ENCODE peak calls at places on chromosomes 3 and 15, in four cellular contexts. I is Calu3, A is RWPE1, F is tibial artery. K is an unnamed sample.
A peak's percentile ranks its signal among the peaks of the same experiment; 100 is the strongest.

GRCh38 chr3:37197810-37198371 is 23.5 kb upstream of the LRRFIP2 start:
- DNase-seq in I (no peak), A (peak; percentile 50), F (no peak), K (no peak)

GRCh38 chr3:54960736-54961135 is 32.9 kb upstream of the LRTM1 start:
- DNase-seq in I (no peak), A (no peak), F (no peak), K (no peak)

GRCh38 chr3:102179321-102180290 is 255.2 kb upstream of the ZPLD1 start:
- DNase-seq in I (no peak), A (no peak), F (no peak), K (no peak)

GRCh38 chr15:91967935-91968605 is 114.6 kb downstream of the SLCO3A1 start:
- DNase-seq in I (no peak), A (no peak), F (no peak), K (no peak)

GRCh38 chr3:32592696-32593353 is 22.2 kb upstream of the DYNC1LI1 start:
- DNase-seq in I (no peak), A (no peak), F (no peak), K (no peak)

GRCh38 chr15:47523669-47524068 is 193.6 kb upstream of the SEMA6D start:
- DNase-seq in I (no peak), A (no peak), F (no peak), K (no peak)

GRCh38 chr3:96000963-96001362 is 813.4 kb upstream of the EPHA6 start:
- DNase-seq in I (peak; percentile 60), A (no peak), F (no peak), K (no peak)

GRCh38 chr3:78969483-78969882 is 798.3 kb downstream of the ROBO1 start:
- DNase-seq in I (no peak), A (no peak), F (no peak), K (no peak)

GRCh38 chr3:153785901-153786300 is 335.3 kb upstream of the ARHGEF26 start:
- DNase-seq in I (no peak), A (no peak), F (no peak), K (no peak)
- TF ChIP-seq CTCF in I (no peak), A (no peak), F (no peak), K (no peak)

GRCh38 chr3:182484682-182485081 is 308.6 kb upstream of the ATP11B start:
- DNase-seq in I (no peak), A (no peak), F (no peak), K (no peak)

GRCh38 chr3:182487048-182487447 is 306.3 kb upstream of the ATP11B start:
- DNase-seq in I (no peak), A (no peak), F (no peak), K (no peak)

GRCh38 chr3:182485306-182485705 is 308.0 kb upstream of the ATP11B start:
- DNase-seq in I (peak; percentile 60), A (peak; percentile 5), F (no peak), K (no peak)

GRCh38 chr3:182487621-182488020 is 305.7 kb upstream of the ATP11B start:
- DNase-seq in I (no peak), A (no peak), F (no peak), K (no peak)

DNA sequence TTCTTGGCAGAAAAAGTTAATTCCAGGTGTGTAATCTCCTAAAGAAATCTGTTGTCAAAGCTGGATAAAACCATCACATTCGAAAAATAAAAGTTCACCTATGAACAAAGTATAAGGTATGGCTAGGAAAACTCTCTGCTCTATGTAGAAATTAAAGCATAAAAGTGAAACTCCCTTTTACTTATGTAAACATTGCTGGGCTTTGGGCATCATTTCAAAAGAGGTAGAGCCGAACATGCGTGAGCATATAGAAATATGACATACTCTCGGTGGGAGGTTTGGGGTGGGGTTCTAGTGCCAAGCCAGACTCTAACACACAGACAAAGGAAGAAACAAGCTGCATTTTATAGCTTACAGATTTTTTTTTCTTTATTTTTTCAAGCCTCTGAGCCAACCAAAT is 306.8 kb upstream of the ATP11B start:
- DNase-seq in I (no peak), A (no peak), F (no peak), K (no peak)
- TF ChIP-seq CTCF in I (no peak), A (no peak), F (no peak), K (no peak)

DNA sequence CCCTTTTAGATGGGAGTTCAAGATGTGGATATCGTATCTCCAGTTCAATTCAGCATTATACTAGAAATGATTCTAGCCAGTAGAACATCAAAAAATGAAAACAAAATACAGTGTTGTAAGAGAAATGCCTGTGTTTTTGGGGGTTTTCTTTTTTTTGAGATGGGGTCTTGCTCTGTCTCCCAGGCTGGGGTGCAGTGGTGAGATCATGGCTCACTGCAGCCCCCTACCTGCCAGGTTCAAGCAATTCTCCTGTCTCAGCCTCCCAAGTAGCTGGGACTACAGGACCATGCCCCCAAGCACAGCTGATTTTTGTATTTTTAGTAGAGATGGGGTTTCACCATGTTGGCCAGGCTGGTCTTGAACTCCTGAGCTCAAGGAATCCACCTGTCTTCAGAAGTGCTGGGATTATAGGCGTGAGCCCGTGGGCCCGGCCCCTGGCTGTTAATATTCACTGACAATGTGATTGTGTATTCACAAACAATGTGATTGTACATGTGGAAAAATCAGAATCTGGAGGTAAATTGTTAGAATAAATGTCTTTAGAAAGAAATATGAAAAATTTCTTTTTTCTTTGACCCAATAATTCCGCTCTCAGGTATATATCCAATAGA is 59.0 kb downstream of the ARIH1 start:
- DNase-seq in I (peak; percentile 28), A (no peak), F (no peak), K (no peak)
- TF ChIP-seq CTCF in I (peak; percentile 50), A (peak; percentile 54), F (no peak), K (no peak)

DNA sequence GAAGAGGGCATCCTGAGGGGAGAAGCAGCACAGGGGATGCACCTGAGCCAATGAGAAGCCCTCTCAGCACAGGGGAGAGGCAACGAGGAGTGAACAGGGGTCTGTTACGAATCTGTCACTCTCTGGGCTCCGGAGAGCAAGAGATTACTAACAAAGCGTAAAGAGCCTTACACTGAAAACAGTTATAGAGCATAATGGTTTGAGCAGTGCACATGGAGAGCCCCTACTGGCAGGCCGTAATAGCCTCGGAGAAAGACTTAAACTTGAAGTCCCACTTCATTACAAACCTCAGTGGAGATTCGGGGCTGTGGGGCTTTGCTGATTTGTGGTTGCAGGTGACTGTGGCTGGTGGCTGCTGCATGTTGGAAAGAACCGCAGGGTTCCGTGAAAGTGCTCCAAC is 271.5 kb upstream of the TMC3 start:
- DNase-seq in I (no peak), A (no peak), F (no peak), K (no peak)
- TF ChIP-seq CTCF in I (no peak), A (no peak), F (no peak), K (no peak)

DNA sequence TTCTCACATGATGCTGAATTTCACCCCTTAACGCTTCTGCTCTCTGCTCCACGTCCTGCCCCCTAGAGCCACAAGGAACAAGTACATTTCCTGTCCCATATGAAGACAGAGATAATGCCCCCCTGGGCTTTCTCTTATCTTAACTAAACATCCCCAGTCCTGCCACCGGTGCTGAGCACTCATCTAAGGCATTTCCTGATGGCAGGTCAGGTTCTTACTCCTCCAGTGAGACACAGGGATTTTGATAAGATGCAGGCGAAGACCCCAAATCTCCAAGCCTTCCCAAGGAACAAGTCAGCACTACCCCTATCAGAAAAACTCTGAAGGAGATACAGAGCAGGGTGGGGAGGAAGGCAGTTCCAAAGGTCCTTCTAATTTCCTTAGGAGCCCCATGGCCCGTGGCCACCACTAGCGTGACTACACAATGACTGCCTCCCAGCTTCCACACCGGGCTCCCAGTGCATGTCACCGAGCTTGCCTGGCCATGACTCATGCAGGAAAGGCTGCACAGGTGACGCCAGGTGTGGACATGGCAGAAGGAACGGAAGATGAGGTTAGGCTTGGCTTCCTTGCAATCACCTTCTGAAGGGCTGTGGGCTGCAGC is 152.9 kb downstream of the XXYLT1 start:
- DNase-seq in I (peak; percentile 94), A (peak; percentile 26), F (no peak), K (no peak)
- TF ChIP-seq CTCF in I (peak; percentile 44), A (no peak), F (no peak), K (no peak)

GRCh38 chr3:39965997-39966396 is 156.6 kb downstream of the MYRIP start:
- DNase-seq in I (no peak), A (no peak), F (no peak), K (no peak)

GRCh38 chr3:39972508-39972907 is 163.1 kb downstream of the MYRIP start:
- DNase-seq in I (no peak), A (no peak), F (no peak), K (no peak)

GRCh38 chr3:39965461-39965860 is 156.1 kb downstream of the MYRIP start:
- DNase-seq in I (no peak), A (no peak), F (no peak), K (no peak)

GRCh38 chr3:39971450-39972081 is 162.2 kb downstream of the MYRIP start:
- DNase-seq in I (no peak), A (no peak), F (no peak), K (no peak)

DNA sequence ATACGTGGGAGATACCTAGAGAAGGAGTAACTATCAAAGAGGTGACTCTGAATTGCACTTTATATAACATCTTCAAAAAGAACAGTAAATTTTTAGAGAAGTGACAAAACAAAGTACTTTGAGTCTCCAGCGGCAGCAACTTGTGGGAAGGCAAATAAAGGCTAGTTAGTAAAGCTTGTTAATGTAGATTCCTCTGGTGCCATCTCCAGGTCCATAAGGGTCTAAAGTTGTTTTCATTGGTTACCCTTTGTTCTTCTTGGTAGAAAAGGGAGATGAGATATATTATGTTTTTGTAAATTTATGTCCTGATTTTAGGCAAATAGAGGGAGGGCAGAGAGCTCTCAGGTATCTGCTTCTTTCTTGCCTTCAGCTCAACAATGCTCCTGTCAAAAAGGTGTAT is 161.6 kb downstream of the MYRIP start:
- DNase-seq in I (no peak), A (no peak), F (no peak), K (no peak)
- TF ChIP-seq CTCF in I (no peak), A (no peak), F (no peak), K (no peak)

GRCh38 chr3:14369675-14370669 is 32.4 kb upstream of the SLC6A6 start:
- DNase-seq in I (peak; percentile 89), A (no peak), F (no peak), K (no peak)
- TF ChIP-seq CTCF in I (peak; percentile 46), A (no peak), F (no peak), K (no peak)

DNA sequence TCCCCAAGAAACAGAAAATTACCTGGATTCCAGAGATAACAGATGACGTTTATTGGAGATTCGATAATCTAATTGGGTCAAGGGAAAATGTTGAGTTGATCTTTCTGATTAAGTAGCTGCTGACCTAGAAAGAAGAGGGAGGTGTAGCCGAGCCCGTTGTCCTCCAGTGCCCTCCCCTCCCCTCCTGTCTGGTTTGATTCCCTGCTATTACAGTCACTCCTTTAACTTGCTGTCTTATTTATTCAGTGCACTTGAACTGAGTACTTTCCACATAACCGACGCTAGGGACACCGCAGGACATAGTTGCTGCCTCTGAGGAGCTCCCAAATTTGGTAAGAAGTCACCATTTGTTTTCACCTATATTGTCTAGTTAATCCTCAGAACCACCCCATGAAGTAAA is 103.7 kb downstream of the AQP9 start:
- DNase-seq in I (no peak), A (no peak), F (no peak), K (no peak)
- TF ChIP-seq CTCF in I (no peak), A (no peak), F (no peak), K (no peak)